ENCODE peak calls at places on chromosomes 3 and 15, in eight cellular contexts. One of them, this sample, is unnamed.

GRCh38 chr3:117853923-117854322 is 1144.3 kb downstream of the TUSC7 start:
- DNase-seq in CD4-positive, CD25-positive, alpha-beta regulatory T cell: no peak
- DNase-seq in neuronal stem cell: no peak
- DNase-seq in heart left ventricle: no peak
- DNase-seq in stomach: no peak
- DNase-seq in right cardiac atrium: no peak
- DNase-seq in pancreas: no peak
- DNase-seq in HL-60: no peak
- DNase-seq in this sample: no peak

GRCh38 chr3:168878655-168879054 is 782.9 kb upstream of the GOLIM4 start:
- DNase-seq in CD4-positive, CD25-positive, alpha-beta regulatory T cell: no peak
- DNase-seq in neuronal stem cell: no peak
- DNase-seq in heart left ventricle: no peak
- DNase-seq in stomach: no peak
- DNase-seq in right cardiac atrium: no peak
- DNase-seq in pancreas: no peak
- DNase-seq in HL-60: no peak
- DNase-seq in this sample: no peak

GRCh38 chr15:43977072-43977884 is 150.5 kb downstream of the WDR76 start:
- DNase-seq in CD4-positive, CD25-positive, alpha-beta regulatory T cell: peak; percentile 82
- DNase-seq in neuronal stem cell: no peak
- DNase-seq in heart left ventricle: no peak
- DNase-seq in stomach: no peak
- DNase-seq in right cardiac atrium: no peak
- DNase-seq in pancreas: no peak
- DNase-seq in HL-60: no peak
- DNase-seq in this sample: no peak

GRCh38 chr15:74317820-74318375 is 49.5 kb downstream of the CYP11A1 start:
- DNase-seq in CD4-positive, CD25-positive, alpha-beta regulatory T cell: no peak
- DNase-seq in neuronal stem cell: no peak
- DNase-seq in heart left ventricle: peak; percentile 93
- DNase-seq in stomach: no peak
- DNase-seq in right cardiac atrium: peak; percentile 95
- DNase-seq in pancreas: peak; percentile 30
- DNase-seq in HL-60: no peak
- DNase-seq in this sample: peak; percentile 95

GRCh38 chr15:60656041-60656440 is 177.1 kb upstream of the ICE2 start:
- DNase-seq in CD4-positive, CD25-positive, alpha-beta regulatory T cell: no peak
- DNase-seq in neuronal stem cell: no peak
- DNase-seq in heart left ventricle: no peak
- DNase-seq in stomach: no peak
- DNase-seq in right cardiac atrium: no peak
- DNase-seq in pancreas: no peak
- DNase-seq in HL-60: no peak
- DNase-seq in this sample: no peak

GRCh38 chr3:33718595-33718907 is 497 bp upstream of the CLASP2 start:
- DNase-seq in CD4-positive, CD25-positive, alpha-beta regulatory T cell: no peak
- DNase-seq in neuronal stem cell: no peak
- DNase-seq in heart left ventricle: peak; percentile 18
- DNase-seq in stomach: no peak
- DNase-seq in right cardiac atrium: no peak
- DNase-seq in pancreas: no peak
- DNase-seq in HL-60: no peak
- DNase-seq in this sample: no peak

GRCh38 chr15:80240261-80240660 is 11.8 kb downstream of the CTXND1 start:
- DNase-seq in CD4-positive, CD25-positive, alpha-beta regulatory T cell: no peak
- DNase-seq in neuronal stem cell: no peak
- DNase-seq in heart left ventricle: no peak
- DNase-seq in stomach: no peak
- DNase-seq in right cardiac atrium: no peak
- DNase-seq in pancreas: no peak
- DNase-seq in HL-60: no peak
- DNase-seq in this sample: peak; percentile 26

GRCh38 chr3:168620854-168621253 is 525.1 kb upstream of the GOLIM4 start:
- DNase-seq in CD4-positive, CD25-positive, alpha-beta regulatory T cell: no peak
- DNase-seq in neuronal stem cell: peak; percentile 57
- DNase-seq in heart left ventricle: no peak
- DNase-seq in stomach: peak; percentile 33
- DNase-seq in right cardiac atrium: no peak
- DNase-seq in pancreas: peak; percentile 23
- DNase-seq in HL-60: no peak
- DNase-seq in this sample: no peak

GRCh38 chr3:150349314-150350097 is 58.6 kb upstream of the TSC22D2 start:
- DNase-seq in CD4-positive, CD25-positive, alpha-beta regulatory T cell: no peak
- DNase-seq in neuronal stem cell: peak; percentile 30
- DNase-seq in heart left ventricle: peak; percentile 75
- DNase-seq in stomach: no peak
- DNase-seq in right cardiac atrium: peak; percentile 84
- DNase-seq in pancreas: no peak
- DNase-seq in HL-60: no peak
- DNase-seq in this sample: peak; percentile 79

GRCh38 chr15:77836116-77836798 is 203.5 kb upstream of the LINGO1 start:
- DNase-seq in CD4-positive, CD25-positive, alpha-beta regulatory T cell: no peak
- DNase-seq in neuronal stem cell: no peak
- DNase-seq in heart left ventricle: no peak
- DNase-seq in stomach: no peak
- DNase-seq in right cardiac atrium: no peak
- DNase-seq in pancreas: no peak
- DNase-seq in HL-60: no peak
- DNase-seq in this sample: no peak

GRCh38 chr3:189631409-189631808 is 220 bp downstream of the TP63 start:
- DNase-seq in CD4-positive, CD25-positive, alpha-beta regulatory T cell: no peak
- DNase-seq in neuronal stem cell: no peak
- DNase-seq in heart left ventricle: no peak
- DNase-seq in stomach: no peak
- DNase-seq in right cardiac atrium: no peak
- DNase-seq in pancreas: no peak
- DNase-seq in HL-60: no peak
- DNase-seq in this sample: no peak

GRCh38 chr15:25712192-25712960 is 150.8 kb downstream of the ATP10A start:
- DNase-seq in CD4-positive, CD25-positive, alpha-beta regulatory T cell: no peak
- DNase-seq in neuronal stem cell: no peak
- DNase-seq in heart left ventricle: no peak
- DNase-seq in stomach: no peak
- DNase-seq in right cardiac atrium: no peak
- DNase-seq in pancreas: no peak
- DNase-seq in HL-60: no peak
- DNase-seq in this sample: no peak

GRCh38 chr3:175651716-175652115 is 792.6 kb downstream of the NAALADL2 start:
- DNase-seq in CD4-positive, CD25-positive, alpha-beta regulatory T cell: no peak
- DNase-seq in neuronal stem cell: no peak
- DNase-seq in heart left ventricle: no peak
- DNase-seq in stomach: no peak
- DNase-seq in right cardiac atrium: no peak
- DNase-seq in pancreas: no peak
- DNase-seq in HL-60: no peak
- DNase-seq in this sample: no peak

GRCh38 chr3:161649900-161650484 is 153.4 kb downstream of the OTOL1 start:
- DNase-seq in CD4-positive, CD25-positive, alpha-beta regulatory T cell: no peak
- DNase-seq in neuronal stem cell: no peak
- DNase-seq in heart left ventricle: no peak
- DNase-seq in stomach: no peak
- DNase-seq in right cardiac atrium: no peak
- DNase-seq in pancreas: no peak
- DNase-seq in HL-60: no peak
- DNase-seq in this sample: no peak

GRCh38 chr3:27535809-27536392 is 51.7 kb upstream of the SLC4A7 start:
- DNase-seq in CD4-positive, CD25-positive, alpha-beta regulatory T cell: no peak
- DNase-seq in neuronal stem cell: no peak
- DNase-seq in heart left ventricle: no peak
- DNase-seq in stomach: no peak
- DNase-seq in right cardiac atrium: no peak
- DNase-seq in pancreas: no peak
- DNase-seq in HL-60: no peak
- DNase-seq in this sample: no peak

GRCh38 chr3:123084738-123085237 is 18.0 kb downstream of the PDIA5 start:
- DNase-seq in CD4-positive, CD25-positive, alpha-beta regulatory T cell: no peak
- DNase-seq in neuronal stem cell: no peak
- DNase-seq in heart left ventricle: no peak
- DNase-seq in stomach: no peak
- DNase-seq in right cardiac atrium: no peak
- DNase-seq in pancreas: no peak
- DNase-seq in HL-60: no peak
- DNase-seq in this sample: peak; percentile 64

GRCh38 chr3:25084016-25084415 is 344.0 kb upstream of the RARB start:
- DNase-seq in CD4-positive, CD25-positive, alpha-beta regulatory T cell: no peak
- DNase-seq in neuronal stem cell: no peak
- DNase-seq in heart left ventricle: no peak
- DNase-seq in stomach: no peak
- DNase-seq in right cardiac atrium: no peak
- DNase-seq in pancreas: no peak
- DNase-seq in HL-60: no peak
- DNase-seq in this sample: no peak

GRCh38 chr15:69181419-69181818 is 21.0 kb downstream of the GLCE start:
- DNase-seq in CD4-positive, CD25-positive, alpha-beta regulatory T cell: no peak
- DNase-seq in neuronal stem cell: no peak
- DNase-seq in heart left ventricle: no peak
- DNase-seq in stomach: no peak
- DNase-seq in right cardiac atrium: no peak
- DNase-seq in pancreas: no peak
- DNase-seq in HL-60: no peak
- DNase-seq in this sample: no peak

GRCh38 chr15:85168642-85169173 is 187.1 kb downstream of the PDE8A start:
- DNase-seq in CD4-positive, CD25-positive, alpha-beta regulatory T cell: peak; percentile 40
- DNase-seq in neuronal stem cell: peak; percentile 18
- DNase-seq in heart left ventricle: no peak
- DNase-seq in stomach: peak; percentile 82
- DNase-seq in right cardiac atrium: no peak
- DNase-seq in pancreas: peak; percentile 74
- DNase-seq in HL-60: no peak
- DNase-seq in this sample: no peak

GRCh38 chr15:101578443-101578894 is 73.7 kb downstream of the TM2D3 start:
- DNase-seq in CD4-positive, CD25-positive, alpha-beta regulatory T cell: peak; percentile 37
- DNase-seq in neuronal stem cell: no peak
- DNase-seq in heart left ventricle: peak; percentile 41
- DNase-seq in stomach: peak; percentile 62
- DNase-seq in right cardiac atrium: peak; percentile 72
- DNase-seq in pancreas: peak; percentile 62
- DNase-seq in HL-60: peak; percentile 30
- DNase-seq in this sample: no peak

DNA sequence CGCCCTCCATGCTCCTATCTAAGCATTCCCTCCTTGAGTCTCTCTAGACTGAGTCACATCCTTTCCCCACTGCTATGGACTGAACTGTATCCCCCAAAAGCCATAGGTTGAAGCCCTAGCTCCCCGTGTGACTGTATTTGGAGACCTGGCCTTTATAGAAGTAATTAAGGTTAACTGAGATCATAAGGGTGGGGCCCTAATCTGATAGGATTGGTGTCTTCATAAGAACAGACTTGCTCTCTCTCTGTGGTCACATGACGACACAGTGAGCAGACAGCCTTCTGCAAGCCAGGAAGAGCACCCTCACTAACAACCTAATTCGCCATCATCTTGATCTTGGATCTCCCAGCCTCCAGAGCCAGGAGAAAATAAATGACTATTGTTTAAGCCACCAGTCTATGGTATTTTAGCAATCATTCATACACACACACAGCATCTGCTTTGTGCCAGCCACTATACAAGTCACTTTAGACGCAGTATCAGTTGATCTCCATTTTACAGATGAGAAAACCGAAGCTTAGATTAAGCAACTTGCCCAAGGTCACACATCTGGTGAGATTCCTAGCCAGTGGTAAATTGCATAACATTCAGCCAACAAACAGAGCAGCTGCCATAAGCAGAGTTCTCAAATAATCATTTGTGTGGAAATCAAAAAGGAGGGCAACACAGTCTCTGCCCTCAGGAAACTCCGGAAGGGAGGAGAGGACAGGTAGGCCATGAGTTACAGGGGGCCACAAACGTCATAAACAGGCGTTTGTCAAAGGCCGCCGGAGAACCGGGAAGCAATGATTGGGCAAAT is 66.3 kb upstream of the HES1 start:
- DNase-seq in CD4-positive, CD25-positive, alpha-beta regulatory T cell: no peak
- DNase-seq in neuronal stem cell: no peak
- DNase-seq in heart left ventricle: no peak
- DNase-seq in stomach: no peak
- DNase-seq in right cardiac atrium: no peak
- DNase-seq in pancreas: peak; percentile 34
- DNase-seq in HL-60: peak; percentile 91
- DNase-seq in this sample: peak; percentile 29
- H3K27ac ChIP-seq in CD4-positive, CD25-positive, alpha-beta regulatory T cell: no peak overlapping the region
- H3K27ac ChIP-seq in neuronal stem cell: no peak overlapping the region
- H3K27ac ChIP-seq in heart left ventricle: peak overlapping the region; percentile 97
- H3K27ac ChIP-seq in stomach: peak overlapping the region; percentile 87
- H3K27ac ChIP-seq in right cardiac atrium: no peak overlapping the region
- H3K27ac ChIP-seq in pancreas: peak overlapping the region; percentile 94
- H3K27ac ChIP-seq in HL-60: peak overlapping the region; percentile 69
- H3K27ac ChIP-seq in this sample: no peak overlapping the region

DNA sequence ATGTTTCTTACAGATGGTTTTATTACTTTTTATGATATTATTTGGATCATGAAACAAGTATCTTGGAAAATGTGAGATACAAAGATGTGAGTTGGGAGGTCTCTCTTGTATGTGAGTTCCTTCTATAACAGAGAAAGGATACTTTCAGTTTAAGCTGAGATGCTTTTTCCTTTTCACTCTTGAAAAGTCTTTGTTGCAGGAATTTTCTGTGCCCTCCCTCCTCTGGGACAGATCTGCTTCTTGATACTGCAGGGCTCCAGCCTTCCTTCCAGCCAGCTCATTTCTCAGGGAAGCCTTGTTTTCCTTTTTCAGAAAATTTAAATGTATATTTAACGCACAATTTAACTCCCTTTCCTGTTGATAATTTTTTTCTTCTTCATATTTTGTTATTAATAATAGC is 105.4 kb downstream of the IGF1R start:
- DNase-seq in CD4-positive, CD25-positive, alpha-beta regulatory T cell: no peak
- DNase-seq in neuronal stem cell: peak; percentile 35
- DNase-seq in heart left ventricle: no peak
- DNase-seq in stomach: no peak
- DNase-seq in right cardiac atrium: no peak
- DNase-seq in pancreas: no peak
- DNase-seq in HL-60: no peak
- DNase-seq in this sample: no peak
- H3K27ac ChIP-seq in CD4-positive, CD25-positive, alpha-beta regulatory T cell: no peak overlapping the region
- H3K27ac ChIP-seq in neuronal stem cell: peak overlapping the region; percentile 91
- H3K27ac ChIP-seq in heart left ventricle: no peak overlapping the region
- H3K27ac ChIP-seq in stomach: peak overlapping the region; percentile 52
- H3K27ac ChIP-seq in right cardiac atrium: no peak overlapping the region
- H3K27ac ChIP-seq in pancreas: no peak overlapping the region
- H3K27ac ChIP-seq in HL-60: peak overlapping the region; percentile 34
- H3K27ac ChIP-seq in this sample: peak overlapping the region; percentile 11

DNA sequence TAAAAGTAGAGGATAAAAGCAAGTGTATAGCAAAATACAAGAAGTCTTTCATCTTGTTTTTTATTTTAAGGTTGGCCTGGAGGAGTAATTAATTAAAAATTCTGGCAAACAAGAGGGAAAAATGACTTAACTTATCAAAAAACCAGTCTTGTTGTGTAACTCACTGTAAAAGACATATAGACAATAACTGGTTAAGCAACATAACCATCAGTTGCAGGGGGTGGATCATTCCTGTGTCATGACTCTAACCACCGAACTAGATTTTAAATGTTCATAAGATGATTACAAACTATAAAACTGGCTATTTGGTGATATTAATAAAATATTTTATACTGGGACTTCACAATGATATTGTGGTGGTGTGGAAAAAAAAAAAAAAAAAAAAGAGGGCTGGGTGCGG is 130.6 kb downstream of the STAG1 start:
- DNase-seq in CD4-positive, CD25-positive, alpha-beta regulatory T cell: no peak
- DNase-seq in neuronal stem cell: no peak
- DNase-seq in heart left ventricle: no peak
- DNase-seq in stomach: no peak
- DNase-seq in right cardiac atrium: no peak
- DNase-seq in pancreas: no peak
- DNase-seq in HL-60: no peak
- DNase-seq in this sample: no peak
- H3K27ac ChIP-seq in CD4-positive, CD25-positive, alpha-beta regulatory T cell: no peak overlapping the region
- H3K27ac ChIP-seq in neuronal stem cell: no peak overlapping the region
- H3K27ac ChIP-seq in heart left ventricle: no peak overlapping the region
- H3K27ac ChIP-seq in stomach: no peak overlapping the region
- H3K27ac ChIP-seq in right cardiac atrium: no peak overlapping the region
- H3K27ac ChIP-seq in pancreas: no peak overlapping the region
- H3K27ac ChIP-seq in HL-60: no peak overlapping the region
- H3K27ac ChIP-seq in this sample: no peak overlapping the region

GRCh38 chr15:38708672-38709188 is 144.1 kb upstream of the RASGRP1 start:
- DNase-seq in CD4-positive, CD25-positive, alpha-beta regulatory T cell: no peak
- DNase-seq in neuronal stem cell: no peak
- DNase-seq in heart left ventricle: no peak
- DNase-seq in stomach: no peak
- DNase-seq in right cardiac atrium: no peak
- DNase-seq in pancreas: no peak
- DNase-seq in HL-60: no peak
- DNase-seq in this sample: no peak
- H3K27ac ChIP-seq in CD4-positive, CD25-positive, alpha-beta regulatory T cell: no peak overlapping the region
- H3K27ac ChIP-seq in neuronal stem cell: no peak overlapping the region
- H3K27ac ChIP-seq in heart left ventricle: no peak overlapping the region
- H3K27ac ChIP-seq in stomach: no peak overlapping the region
- H3K27ac ChIP-seq in right cardiac atrium: no peak overlapping the region
- H3K27ac ChIP-seq in pancreas: no peak overlapping the region
- H3K27ac ChIP-seq in HL-60: no peak overlapping the region
- H3K27ac ChIP-seq in this sample: no peak overlapping the region